ENCODE peak calls at places on chromosomes 6 and 20, in six cellular contexts. One of them, this sample, is unnamed.

GRCh38 chr6:4973972-4974885 is 29.6 kb downstream of the RPP40 start:
- DNase-seq in HTR-8/SVneo: peak
- DNase-seq in T-cell: no peak
- DNase-seq in astrocyte of the spinal cord: peak
- DNase-seq in osteocyte: peak
- DNase-seq in mucosa of gallbladder: peak
- DNase-seq in this sample: no peak

GRCh38 chr6:125983246-125983945 is 2.9 kb upstream of the TRMT11 start:
- DNase-seq in T-cell: no peak
- DNase-seq in osteocyte: no peak
- DNase-seq in mucosa of gallbladder: no peak
- DNase-seq in astrocyte of the spinal cord: peak
- DNase-seq in HTR-8/SVneo: no peak
- DNase-seq in this sample: no peak

GRCh38 chr6:111804627-111805235 is 68.5 kb downstream of the FYN start:
- DNase-seq in osteocyte: no peak
- DNase-seq in T-cell: peak
- DNase-seq in HTR-8/SVneo: no peak
- DNase-seq in astrocyte of the spinal cord: peak
- DNase-seq in mucosa of gallbladder: no peak
- DNase-seq in this sample: peak

GRCh38 chr6:34485321-34486060 is 19.6 kb downstream of the PACSIN1 start:
- DNase-seq in osteocyte: no peak
- DNase-seq in HTR-8/SVneo: no peak
- DNase-seq in astrocyte of the spinal cord: no peak
- DNase-seq in T-cell: no peak
- DNase-seq in mucosa of gallbladder: no peak
- DNase-seq in this sample: no peak

GRCh38 chr6:5554226-5554625 is 292.9 kb downstream of the FARS2 start:
- DNase-seq in osteocyte: no peak
- DNase-seq in astrocyte of the spinal cord: no peak
- DNase-seq in HTR-8/SVneo: no peak
- DNase-seq in mucosa of gallbladder: no peak
- DNase-seq in T-cell: no peak
- DNase-seq in this sample: no peak

GRCh38 chr6:85997206-85997605 is 354.5 kb upstream of the SYNCRIP start:
- DNase-seq in osteocyte: no peak
- DNase-seq in astrocyte of the spinal cord: no peak
- DNase-seq in mucosa of gallbladder: no peak
- DNase-seq in T-cell: no peak
- DNase-seq in HTR-8/SVneo: no peak
- DNase-seq in this sample: no peak

GRCh38 chr6:31548423-31548873 is 1.0 kb downstream of the NFKBIL1 start:
- DNase-seq in T-cell: no peak
- DNase-seq in mucosa of gallbladder: no peak
- DNase-seq in astrocyte of the spinal cord: no peak
- DNase-seq in HTR-8/SVneo: no peak
- DNase-seq in osteocyte: no peak
- DNase-seq in this sample: no peak

GRCh38 chr6:89430563-89430962 is 2.4 kb upstream of the ANKRD6 start:
- DNase-seq in mucosa of gallbladder: no peak
- DNase-seq in T-cell: no peak
- DNase-seq in osteocyte: no peak
- DNase-seq in astrocyte of the spinal cord: peak
- DNase-seq in HTR-8/SVneo: no peak
- DNase-seq in this sample: no peak

GRCh38 chr6:161745128-161745527 is 471.3 kb upstream of the AGPAT4 start:
- DNase-seq in mucosa of gallbladder: no peak
- DNase-seq in osteocyte: no peak
- DNase-seq in astrocyte of the spinal cord: no peak
- DNase-seq in T-cell: no peak
- DNase-seq in HTR-8/SVneo: no peak
- DNase-seq in this sample: no peak

GRCh38 chr6:131532476-131533108 is 40.4 kb upstream of the ARG1 start:
- DNase-seq in osteocyte: no peak
- DNase-seq in T-cell: no peak
- DNase-seq in mucosa of gallbladder: no peak
- DNase-seq in HTR-8/SVneo: no peak
- DNase-seq in astrocyte of the spinal cord: no peak
- DNase-seq in this sample: no peak

GRCh38 chr20:44790994-44791393 is 19.4 kb downstream of the RIMS4 start:
- DNase-seq in T-cell: no peak
- DNase-seq in osteocyte: no peak
- DNase-seq in HTR-8/SVneo: no peak
- DNase-seq in astrocyte of the spinal cord: no peak
- DNase-seq in mucosa of gallbladder: no peak
- DNase-seq in this sample: no peak

GRCh38 chr6:170106906-170107525 is 183.9 kb downstream of the DLL1 start:
- DNase-seq in astrocyte of the spinal cord: no peak
- DNase-seq in HTR-8/SVneo: no peak
- DNase-seq in osteocyte: peak
- DNase-seq in mucosa of gallbladder: no peak
- DNase-seq in T-cell: no peak
- DNase-seq in this sample: no peak

GRCh38 chr6:79570129-79570801 is 33.0 kb upstream of the LCA5 start:
- DNase-seq in mucosa of gallbladder: peak
- DNase-seq in HTR-8/SVneo: no peak
- DNase-seq in T-cell: no peak
- DNase-seq in osteocyte: no peak
- DNase-seq in astrocyte of the spinal cord: peak
- DNase-seq in this sample: no peak